ENCODE peak calls at places on chromosomes 3 and 15, in five cellular contexts. O, Z, U, C and R are unnamed samples.

GRCh38 chr3:69386535-69387385 is 872 bp upstream of the FRMD4B start:
- DNase-seq in O (no peak), Z (no peak), U (no peak), C (no peak), R (no peak)

GRCh38 chr15:39110336-39110735 is 470.5 kb upstream of the THBS1 start:
- DNase-seq in O (peak; percentile 62), Z (no peak), U (no peak), C (no peak), R (peak; percentile 94)

GRCh38 chr3:102235679-102236078 is 199.1 kb upstream of the ZPLD1 start:
- DNase-seq in O (no peak), Z (no peak), U (no peak), C (peak; percentile 11), R (no peak)

GRCh38 chr15:55403531-55403930 is 4.6 kb downstream of the CCPG1 start:
- DNase-seq in O (no peak), Z (no peak), U (no peak), C (peak; percentile 77), R (peak; percentile 50)

GRCh38 chr3:23874359-23875120 is 42.2 kb downstream of the NKIRAS1 start:
- DNase-seq in O (peak; percentile 63), Z (no peak), U (no peak), C (no peak), R (peak; percentile 91)

GRCh38 chr15:68485721-68486360 is 53.9 kb upstream of the ITGA11 start:
- DNase-seq in O (no peak), Z (no peak), U (no peak), C (no peak), R (no peak)

GRCh38 chr3:10315101-10315500 is 5.8 kb downstream of the SEC13 start:
- DNase-seq in O (no peak), Z (no peak), U (no peak), C (no peak), R (no peak)

GRCh38 chr3:126895178-126896066 is 87.5 kb upstream of the PLXNA1 start:
- DNase-seq in O (no peak), Z (no peak), U (no peak), C (no peak), R (peak; percentile 45)

GRCh38 chr3:27617552-27617951 is 104.6 kb downstream of the EOMES start:
- DNase-seq in O (no peak), Z (no peak), U (no peak), C (no peak), R (no peak)

GRCh38 chr15:48374472-48374871 is 43.2 kb downstream of the DUT start:
- DNase-seq in O (no peak), Z (no peak), U (no peak), C (no peak), R (peak; percentile 83)

GRCh38 chr3:163890661-163891060 is 1187.6 kb downstream of the SI start:
- DNase-seq in O (no peak), Z (no peak), U (no peak), C (no peak), R (no peak)

GRCh38 chr3:15269091-15269989 is 63.0 kb downstream of the SH3BP5 start:
- DNase-seq in O (peak; percentile 97), Z (peak; percentile 61), U (peak; percentile 71), C (peak; percentile 90), R (peak; percentile 92)

GRCh38 chr3:45132568-45133211 is 13.5 kb downstream of the CDCP1 start:
- DNase-seq in O (no peak), Z (no peak), U (no peak), C (peak; percentile 36), R (peak; percentile 60)

GRCh38 chr15:42394131-42394530 is 34.8 kb downstream of the CAPN3 start:
- DNase-seq in O (no peak), Z (no peak), U (no peak), C (no peak), R (no peak)

GRCh38 chr15:75727851-75728715 is 15.4 kb upstream of the CSPG4 start:
- DNase-seq in O (no peak), Z (peak; percentile 67), U (peak; percentile 65), C (peak; percentile 43), R (no peak)